ENCODE peak calls at places on chromosomes 1 and 21, in eight cellular contexts. Q is CD8-positive, alpha-beta memory T cell; E is stimulated activated CD8-positive, alpha-beta memory T cell treated with anti-CD3 and anti-CD28 coated beads, Interleukin-2, amount 100 ng/mL, for 48 hours; H is foreskin keratinocyte; R is neuronal stem cell; B is amniotic stem cell; N is ELR; L is epithelial cell of esophagus. U is an unnamed sample.

GRCh38 chr1:214660900-214661299 is 57.9 kb downstream of the CENPF start:
- DNase-seq in Q (no peak), E (no peak), H (peak; percentile 7), R (no peak), B (no peak), N (peak; percentile 61), L (peak; percentile 37), U (no peak)

GRCh38 chr1:111221633-111222286 is 5.8 kb upstream of the CHI3L2 start:
- DNase-seq in Q (peak; percentile 72), E (no peak), H (peak; percentile 39), R (no peak), B (no peak), N (no peak), L (peak; percentile 24), U (no peak)

GRCh38 chr1:113096493-113096892 is 23.5 kb downstream of the LRIG2 start:
- DNase-seq in Q (no peak), E (no peak), H (no peak), R (no peak), B (no peak), N (no peak), L (no peak), U (no peak)

GRCh38 chr1:18412882-18413353 is 67.8 kb upstream of the KLHDC7A start:
- DNase-seq in Q (no peak), E (no peak), H (no peak), R (no peak), B (no peak), N (no peak), L (no peak), U (no peak)

GRCh38 chr21:15659768-15660423 is 69.9 kb upstream of the USP25 start:
- DNase-seq in Q (no peak), E (no peak), H (peak; percentile 45), R (no peak), B (no peak), N (no peak), L (peak; percentile 23), U (no peak)

GRCh38 chr21:26169611-26170470 is 729 bp downstream of the APP start:
- DNase-seq in Q (no peak), E (peak; percentile 30), H (peak; percentile 43), R (peak; percentile 58), B (no peak), N (peak; percentile 74), L (peak; percentile 55), U (peak; percentile 16)

GRCh38 chr1:160030657-160031367 is 978 bp downstream of the PIGM start:
- DNase-seq in Q (no peak), E (no peak), H (peak; percentile 44), R (no peak), B (no peak), N (peak; percentile 10), L (peak; percentile 45), U (no peak)

GRCh38 chr1:232047473-232047872 is 420.9 kb downstream of the DISC1 start:
- DNase-seq in Q (no peak), E (no peak), H (peak; percentile 6), R (no peak), B (no peak), N (peak; percentile 4), L (peak; percentile 31), U (no peak)

GRCh38 chr1:161989801-161990200 is 33.9 kb downstream of the OLFML2B start:
- DNase-seq in Q (no peak), E (no peak), H (no peak), R (no peak), B (no peak), N (no peak), L (no peak), U (no peak)

GRCh38 chr1:8170059-8170835 is 144.1 kb upstream of the ERRFI1 start:
- DNase-seq in Q (no peak), E (no peak), H (no peak), R (no peak), B (no peak), N (no peak), L (no peak), U (no peak)

GRCh38 chr1:63593887-63594617 is 841 bp downstream of the PGM1 start:
- DNase-seq in Q (peak; percentile 82), E (peak; percentile 61), H (peak; percentile 84), R (peak; percentile 46), B (no peak), N (peak; percentile 64), L (peak; percentile 87), U (peak; percentile 57)

GRCh38 chr1:164961714-164962113 is 394.8 kb downstream of the LMX1A start:
- DNase-seq in Q (no peak), E (no peak), H (peak; percentile 23), R (no peak), B (no peak), N (peak; percentile 6), L (peak; percentile 31), U (no peak)

GRCh38 chr1:89904219-89904980 is 83.6 kb downstream of the LRRC8D start:
- DNase-seq in Q (no peak), E (no peak), H (no peak), R (no peak), B (no peak), N (no peak), L (no peak), U (no peak)

U was measured in T-helper 9 cell.